ENCODE peak calls at places on chromosomes 4 and X, in nine cellular contexts. S is psoas muscle, A is right lobe of liver, Y is fibroblast of mammary gland, L is thoracic aorta, O is upper lobe of right lung, Q is skeletal muscle cell, C is fibroblast of pulmonary artery, R is left ventricle myocardium inferior. I is an unnamed sample.

GRCh38 chrX:28880136-28880535 is 292.9 kb downstream of the IL1RAPL1 start:
- DNase-seq in A (no peak), S (no peak), C (peak; percentile 76), O (no peak), R (no peak), Y (peak; percentile 10), Q (peak; percentile 20), L (no peak), I (no peak)

GRCh38 chrX:103211012-103211715 is 3.7 kb upstream of the BEX4 start:
- DNase-seq in R (no peak), A (peak; percentile 45), O (no peak), S (no peak), Q (no peak), Y (peak; percentile 60), L (no peak), C (peak; percentile 60), I (no peak)

GRCh38 chr4:118327554-118328241 is 25.1 kb downstream of the PRSS12 start:
- DNase-seq in R (no peak), Y (peak; percentile 68), A (no peak), C (no peak), Q (peak; percentile 62), S (no peak), O (no peak), L (no peak), I (no peak)

GRCh38 chr4:63430105-63430504 is 979.1 kb downstream of the TECRL start:
- DNase-seq in L (no peak), Q (no peak), O (no peak), C (no peak), R (no peak), S (no peak), Y (no peak), A (no peak), I (no peak)

GRCh38 chr4:98430708-98431403 is 169.7 kb downstream of the RAP1GDS1 start:
- DNase-seq in C (peak; percentile 65), R (no peak), S (no peak), A (no peak), L (no peak), Y (peak; percentile 87), O (no peak), Q (peak; percentile 60), I (no peak)

GRCh38 chr4:26131711-26132110 is 189.1 kb upstream of the RBPJ start:
- DNase-seq in C (no peak), A (no peak), R (no peak), Q (no peak), Y (no peak), L (no peak), S (no peak), O (no peak), I (no peak)

GRCh38 chr4:183968502-183968901 is 63.4 kb downstream of the STOX2 start:
- DNase-seq in L (no peak), O (no peak), Y (no peak), Q (no peak), C (no peak), A (no peak), R (no peak), S (no peak), I (no peak)

GRCh38 chr4:152936446-152937279 is 540 bp downstream of the FHDC1 start:
- DNase-seq in C (no peak), S (peak; percentile 18), O (peak; percentile 77), R (no peak), A (no peak), Q (no peak), Y (peak; percentile 21), L (no peak), I (peak; percentile 62)

GRCh38 chr4:112060212-112060611 is 85.0 kb upstream of the FAM241A start:
- DNase-seq in S (no peak), L (no peak), Q (no peak), C (peak; percentile 45), O (no peak), A (no peak), R (no peak), Y (peak; percentile 54), I (no peak)

GRCh38 chrX:54921427-54922021 is 900 bp downstream of the TRO start:
- DNase-seq in O (peak; percentile 66), Y (peak; percentile 67), L (no peak), R (peak; percentile 40), C (peak; percentile 79), S (peak; percentile 62), A (no peak), Q (peak; percentile 37), I (no peak)

GRCh38 chrX:68696267-68696666 is 48.8 kb downstream of the STARD8 start:
- DNase-seq in S (no peak), Q (no peak), A (no peak), O (no peak), C (no peak), R (no peak), Y (no peak), L (no peak), I (no peak)

GRCh38 chr4:76803522-76803921 is 94.4 kb downstream of the SOWAHB start:
- DNase-seq in R (no peak), S (no peak), Y (peak; percentile 84), L (no peak), C (peak; percentile 81), O (no peak), A (no peak), Q (peak; percentile 77), I (peak; percentile 78)

GRCh38 chr4:123443401-123444297 is 47.1 kb downstream of the SPRY1 start:
- DNase-seq in Y (no peak), Q (no peak), A (no peak), L (no peak), C (no peak), S (no peak), O (no peak), R (no peak), I (no peak)

GRCh38 chrX:17689971-17690409 is 47.3 kb upstream of the SCML1 start:
- DNase-seq in A (peak; percentile 42), L (peak; percentile 2), R (no peak), Q (peak; percentile 14), S (no peak), C (peak; percentile 72), Y (peak; percentile 73), O (no peak), I (no peak)

GRCh38 chr4:108044951-108045686 is 55.4 kb downstream of the HADH start:
- DNase-seq in A (no peak), O (no peak), Y (peak; percentile 43), R (no peak), Q (no peak), S (no peak), L (no peak), C (no peak), I (no peak)

GRCh38 chr4:183242291-183242690 is 77.8 kb downstream of the CLDN22 start:
- DNase-seq in L (no peak), Y (no peak), C (no peak), A (no peak), Q (no peak), R (no peak), O (no peak), S (no peak), I (no peak)

DNA sequence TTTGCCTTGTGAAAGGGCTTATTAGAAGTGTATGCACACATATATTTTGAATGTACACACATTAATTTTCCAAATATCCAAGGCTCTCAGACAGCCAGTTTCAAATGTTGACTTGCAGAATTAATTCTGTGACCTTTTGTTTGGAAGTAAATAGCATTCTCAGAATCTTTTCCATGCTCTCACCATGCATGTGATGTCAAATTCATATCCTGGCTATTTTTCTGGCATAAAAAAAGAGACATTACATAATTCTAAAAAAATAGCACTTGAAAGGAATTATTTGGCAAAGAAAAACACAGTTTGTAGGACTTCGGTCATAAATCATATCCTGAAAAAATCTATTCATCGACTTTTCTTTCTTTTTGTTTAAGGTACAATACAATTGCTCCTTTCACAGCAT is 111.3 kb downstream of the GLRA3 start:
- DNase-seq in C (no peak), Q (no peak), R (no peak), O (no peak), A (no peak), Y (no peak), L (no peak), S (no peak), I (no peak)
- H3K4me3 ChIP-seq in C (no peak overlapping the region), Q (no peak overlapping the region), R (no peak overlapping the region), O (no peak overlapping the region), A (no peak overlapping the region), Y (no peak overlapping the region), L (no peak overlapping the region), S (no peak overlapping the region), I (no peak overlapping the region)

DNA sequence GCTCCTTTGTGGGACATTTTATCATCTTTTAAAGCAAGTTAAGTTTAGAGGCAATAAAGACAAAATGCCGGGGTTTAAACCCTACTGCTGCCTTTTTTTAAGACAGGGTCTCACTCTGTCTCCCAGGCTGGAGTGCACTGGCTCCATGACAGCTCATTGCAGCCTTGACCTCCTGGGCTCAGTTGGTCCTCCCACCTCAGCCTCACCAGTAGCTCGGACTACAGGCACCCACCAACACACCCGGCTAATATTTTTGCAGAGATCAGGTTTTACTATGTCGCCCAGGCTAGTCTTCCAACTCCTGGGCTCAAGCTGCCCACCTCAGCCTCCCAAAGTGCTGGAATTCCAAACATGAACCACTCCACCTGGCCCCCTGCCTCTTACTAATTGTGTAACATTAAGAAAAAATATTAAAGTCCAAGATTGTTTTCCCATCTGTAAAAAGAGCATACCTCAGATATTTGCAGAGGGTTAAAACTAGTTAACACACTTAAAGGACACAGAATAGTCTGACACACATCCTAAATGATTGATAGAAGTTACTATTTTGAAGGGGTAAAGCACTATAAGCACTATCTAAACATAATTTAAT is 9.8 kb downstream of the HNRNPD start:
- DNase-seq in A (no peak), C (no peak), L (no peak), R (no peak), Y (no peak), Q (no peak), O (no peak), S (no peak), I (no peak)
- H3K4me3 ChIP-seq in A (no peak overlapping the region), C (no peak overlapping the region), L (no peak overlapping the region), R (no peak overlapping the region), Y (no peak overlapping the region), Q (no peak overlapping the region), O (no peak overlapping the region), S (no peak overlapping the region), I (no peak overlapping the region)

GRCh38 chr4:102778720-102779119 is 18.0 kb upstream of the MANBA start:
- DNase-seq in C (no peak), L (no peak), S (no peak), O (no peak), R (no peak), Y (no peak), Q (no peak), A (peak; percentile 65), I (no peak)
- H3K4me3 ChIP-seq in C (no peak overlapping the region), L (no peak overlapping the region), S (no peak overlapping the region), O (no peak overlapping the region), R (no peak overlapping the region), Y (no peak overlapping the region), Q (no peak overlapping the region), A (no peak overlapping the region), I (no peak overlapping the region)

GRCh38 chr4:87220094-87220831 is at the start of gene KLHL8:
- DNase-seq in R (peak; percentile 89), O (peak; percentile 94), A (peak; percentile 91), C (peak; percentile 85), Q (peak; percentile 52), S (peak; percentile 89), Y (peak; percentile 76), L (peak; percentile 38), I (peak; percentile 79)

GRCh38 chr4:87216469-87216868 is 3.9 kb downstream of the KLHL8 start:
- DNase-seq in L (no peak), C (no peak), R (no peak), A (no peak), O (no peak), Y (no peak), S (no peak), Q (no peak), I (no peak)

GRCh38 chr4:87224036-87224923 is 3.9 kb upstream of the KLHL8 start:
- DNase-seq in Y (no peak), O (no peak), Q (no peak), R (no peak), S (no peak), A (no peak), L (no peak), C (no peak), I (no peak)

GRCh38 chr4:87219648-87220093 is 747 bp downstream of the KLHL8 start:
- DNase-seq in O (peak; percentile 76), R (peak; percentile 44), Y (peak; percentile 34), Q (no peak), C (peak; percentile 51), L (no peak), S (peak; percentile 53), A (peak; percentile 67), I (no peak)
- H3K4me3 ChIP-seq in O (peak overlapping the region; percentile 99), R (peak overlapping the region; percentile 84), Y (peak overlapping the region; percentile 78), Q (peak overlapping the region; percentile 96), C (peak overlapping the region; percentile 97), L (peak overlapping the region; percentile 77), S (peak overlapping the region; percentile 93), A (peak overlapping the region; percentile 88), I (peak overlapping the region; percentile 57)